ENCODE peak calls at places on chromosome 12, in six cellular contexts. One of them, this sample, is unnamed.

GRCh38 chr12:51675062-51675803 is 84.2 kb downstream of the SCN8A start:
- DNase-seq in IMR-90: no peak
- DNase-seq in MCF 10A: no peak
- DNase-seq in OCI-LY7: no peak
- DNase-seq in GM20000: no peak
- DNase-seq in foreskin fibroblast: no peak
- DNase-seq in this sample: no peak

GRCh38 chr12:68048648-68049297 is 59.5 kb downstream of the IFNG-AS1 start:
- DNase-seq in OCI-LY7: no peak
- DNase-seq in foreskin fibroblast: no peak
- DNase-seq in GM20000: no peak
- DNase-seq in IMR-90: no peak
- DNase-seq in MCF 10A: no peak
- DNase-seq in this sample: no peak

GRCh38 chr12:98399532-98399931 is 115.9 kb upstream of the TMPO start:
- DNase-seq in IMR-90: peak
- DNase-seq in foreskin fibroblast: peak
- DNase-seq in OCI-LY7: peak
- DNase-seq in MCF 10A: peak
- DNase-seq in GM20000: peak
- DNase-seq in this sample: no peak

GRCh38 chr12:116299064-116299463 is 21.6 kb upstream of the MED13L start:
- DNase-seq in GM20000: no peak
- DNase-seq in IMR-90: no peak
- DNase-seq in foreskin fibroblast: no peak
- DNase-seq in OCI-LY7: no peak
- DNase-seq in MCF 10A: no peak
- DNase-seq in this sample: no peak

GRCh38 chr12:88026196-88026595 is 3.0 kb downstream of the C12orf50 start:
- DNase-seq in IMR-90: no peak
- DNase-seq in foreskin fibroblast: no peak
- DNase-seq in OCI-LY7: no peak
- DNase-seq in GM20000: no peak
- DNase-seq in MCF 10A: no peak
- DNase-seq in this sample: no peak

GRCh38 chr12:116492703-116493324 is 66.4 kb upstream of the MAP1LC3B2 start:
- DNase-seq in MCF 10A: peak
- DNase-seq in foreskin fibroblast: peak
- DNase-seq in GM20000: no peak
- DNase-seq in OCI-LY7: no peak
- DNase-seq in IMR-90: peak
- DNase-seq in this sample: no peak

GRCh38 chr12:884746-885414 is 64.6 kb downstream of the RAD52 start:
- DNase-seq in IMR-90: no peak
- DNase-seq in OCI-LY7: no peak
- DNase-seq in foreskin fibroblast: no peak
- DNase-seq in GM20000: no peak
- DNase-seq in MCF 10A: no peak
- DNase-seq in this sample: no peak

GRCh38 chr12:24045816-24046257 is 96.4 kb upstream of the SOX5 start:
- DNase-seq in MCF 10A: peak
- DNase-seq in OCI-LY7: no peak
- DNase-seq in foreskin fibroblast: peak
- DNase-seq in GM20000: no peak
- DNase-seq in IMR-90: peak
- DNase-seq in this sample: no peak

GRCh38 chr12:129903956-129904769 is at the start of gene TMEM132D:
- DNase-seq in IMR-90: no peak
- DNase-seq in GM20000: no peak
- DNase-seq in MCF 10A: no peak
- DNase-seq in OCI-LY7: no peak
- DNase-seq in foreskin fibroblast: no peak
- DNase-seq in this sample: no peak

GRCh38 chr12:103181366-103182152 is 224.1 kb downstream of the ASCL1 start:
- DNase-seq in OCI-LY7: no peak
- DNase-seq in GM20000: peak
- DNase-seq in IMR-90: no peak
- DNase-seq in foreskin fibroblast: no peak
- DNase-seq in MCF 10A: no peak
- DNase-seq in this sample: no peak

GRCh38 chr12:6330999-6331714 is 10.7 kb downstream of the TNFRSF1A start:
- DNase-seq in foreskin fibroblast: no peak
- DNase-seq in GM20000: no peak
- DNase-seq in MCF 10A: no peak
- DNase-seq in OCI-LY7: no peak
- DNase-seq in IMR-90: no peak
- DNase-seq in this sample: no peak

GRCh38 chr12:128644664-128645296 is 179.0 kb downstream of the SLC15A4 start:
- DNase-seq in GM20000: peak
- DNase-seq in foreskin fibroblast: no peak
- DNase-seq in OCI-LY7: peak
- DNase-seq in IMR-90: no peak
- DNase-seq in MCF 10A: peak
- DNase-seq in this sample: peak

GRCh38 chr12:47789141-47789540 is 16.1 kb downstream of the SLC48A1 start:
- DNase-seq in OCI-LY7: no peak
- DNase-seq in foreskin fibroblast: no peak
- DNase-seq in IMR-90: no peak
- DNase-seq in MCF 10A: no peak
- DNase-seq in GM20000: no peak
- DNase-seq in this sample: no peak

GRCh38 chr12:75850751-75851462 is 180.7 kb downstream of the PHLDA1 start:
- DNase-seq in IMR-90: peak
- DNase-seq in GM20000: no peak
- DNase-seq in foreskin fibroblast: peak
- DNase-seq in OCI-LY7: no peak
- DNase-seq in MCF 10A: peak
- DNase-seq in this sample: no peak

GRCh38 chr12:24494401-24494800 is 454.5 kb downstream of the BCAT1 start:
- DNase-seq in OCI-LY7: no peak
- DNase-seq in MCF 10A: no peak
- DNase-seq in GM20000: no peak
- DNase-seq in IMR-90: peak
- DNase-seq in foreskin fibroblast: no peak
- DNase-seq in this sample: no peak

GRCh38 chr12:62785941-62786559 is 148.9 kb downstream of the PPM1H start:
- DNase-seq in IMR-90: peak
- DNase-seq in OCI-LY7: no peak
- DNase-seq in foreskin fibroblast: peak
- DNase-seq in GM20000: no peak
- DNase-seq in MCF 10A: peak
- DNase-seq in this sample: no peak

GRCh38 chr12:52946797-52947547 is 1.9 kb upstream of the KRT18 start:
- DNase-seq in OCI-LY7: no peak
- DNase-seq in GM20000: no peak
- DNase-seq in IMR-90: no peak
- DNase-seq in MCF 10A: no peak
- DNase-seq in foreskin fibroblast: no peak
- DNase-seq in this sample: no peak

GRCh38 chr12:31634620-31635019 is 24.9 kb upstream of the ETFBKMT start:
- DNase-seq in MCF 10A: no peak
- DNase-seq in foreskin fibroblast: no peak
- DNase-seq in IMR-90: no peak
- DNase-seq in GM20000: no peak
- DNase-seq in OCI-LY7: no peak
- DNase-seq in this sample: no peak

GRCh38 chr12:117907108-117907689 is 61.6 kb downstream of the KSR2 start:
- DNase-seq in OCI-LY7: no peak
- DNase-seq in IMR-90: no peak
- DNase-seq in GM20000: no peak
- DNase-seq in MCF 10A: no peak
- DNase-seq in foreskin fibroblast: no peak
- DNase-seq in this sample: no peak

GRCh38 chr12:97573901-97574300 is 111.3 kb downstream of the RMST start:
- DNase-seq in OCI-LY7: no peak
- DNase-seq in foreskin fibroblast: no peak
- DNase-seq in IMR-90: no peak
- DNase-seq in GM20000: no peak
- DNase-seq in MCF 10A: no peak
- DNase-seq in this sample: no peak

GRCh38 chr12:116637589-116638165 is 78.5 kb downstream of the MAP1LC3B2 start:
- DNase-seq in MCF 10A: no peak
- DNase-seq in OCI-LY7: no peak
- DNase-seq in GM20000: no peak
- DNase-seq in foreskin fibroblast: no peak
- DNase-seq in IMR-90: no peak
- DNase-seq in this sample: no peak

GRCh38 chr12:130337476-130338303 is at the start of gene PIWIL1:
- DNase-seq in MCF 10A: no peak
- DNase-seq in GM20000: no peak
- DNase-seq in OCI-LY7: no peak
- DNase-seq in IMR-90: no peak
- DNase-seq in foreskin fibroblast: no peak
- DNase-seq in this sample: no peak

GRCh38 chr12:857611-858010 is 91.9 kb downstream of the RAD52 start:
- DNase-seq in foreskin fibroblast: peak
- DNase-seq in OCI-LY7: no peak
- DNase-seq in GM20000: no peak
- DNase-seq in IMR-90: peak
- DNase-seq in MCF 10A: peak
- DNase-seq in this sample: no peak

GRCh38 chr12:116719661-116720060 is 18.2 kb downstream of the SPRING1 start:
- DNase-seq in GM20000: no peak
- DNase-seq in IMR-90: no peak
- DNase-seq in OCI-LY7: no peak
- DNase-seq in foreskin fibroblast: no peak
- DNase-seq in MCF 10A: no peak
- DNase-seq in this sample: no peak

DNA sequence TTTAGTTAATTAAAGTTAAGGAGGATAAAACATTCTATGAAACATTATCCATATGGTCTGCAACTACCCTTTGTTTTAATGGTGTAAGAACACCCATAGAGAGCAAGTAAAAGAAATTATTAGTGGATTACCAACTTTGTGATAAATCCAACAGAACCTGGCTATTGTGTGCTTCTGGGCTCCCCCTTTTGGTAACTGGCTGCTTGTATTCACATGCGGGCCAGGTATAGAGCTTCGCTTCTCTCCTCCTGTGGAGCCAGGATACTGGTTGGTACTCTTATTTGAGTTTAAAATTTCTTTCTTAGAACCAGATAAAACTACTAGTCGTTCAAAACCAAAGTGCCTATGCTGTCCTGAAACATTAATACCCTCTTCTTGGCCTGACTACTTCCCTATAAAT is 81.0 kb downstream of the PTPRR start:
- DNase-seq in foreskin fibroblast: no peak
- DNase-seq in MCF 10A: no peak
- DNase-seq in OCI-LY7: no peak
- DNase-seq in IMR-90: no peak
- DNase-seq in GM20000: no peak
- DNase-seq in this sample: no peak
- TF ChIP-seq CTCF in foreskin fibroblast: no peak
- TF ChIP-seq CTCF in MCF 10A: no peak
- TF ChIP-seq CTCF in OCI-LY7: no peak
- TF ChIP-seq CTCF in IMR-90: no peak
- TF ChIP-seq CTCF in GM20000: no peak
- TF ChIP-seq CTCF in this sample: no peak

GRCh38 chr12:113310489-113310888 is 24.4 kb downstream of the SLC8B1 start:
- DNase-seq in IMR-90: no peak
- DNase-seq in MCF 10A: peak
- DNase-seq in foreskin fibroblast: no peak
- DNase-seq in GM20000: no peak
- DNase-seq in OCI-LY7: peak
- DNase-seq in this sample: no peak
- TF ChIP-seq CTCF in IMR-90: peak
- TF ChIP-seq CTCF in MCF 10A: peak
- TF ChIP-seq CTCF in foreskin fibroblast: no peak
- TF ChIP-seq CTCF in GM20000: no peak
- TF ChIP-seq CTCF in OCI-LY7: peak
- TF ChIP-seq CTCF in this sample: no peak

GRCh38 chr12:123063535-123063934 is 83.1 kb downstream of the ARL6IP4 start:
- DNase-seq in IMR-90: peak
- DNase-seq in OCI-LY7: peak
- DNase-seq in GM20000: no peak
- DNase-seq in foreskin fibroblast: no peak
- DNase-seq in MCF 10A: peak
- DNase-seq in this sample: no peak
- TF ChIP-seq CTCF in IMR-90: peak
- TF ChIP-seq CTCF in OCI-LY7: peak
- TF ChIP-seq CTCF in GM20000: no peak
- TF ChIP-seq CTCF in foreskin fibroblast: peak
- TF ChIP-seq CTCF in MCF 10A: peak
- TF ChIP-seq CTCF in this sample: no peak

GRCh38 chr12:2812290-2813213 is at the start of gene ITFG2:
- DNase-seq in IMR-90: peak
- DNase-seq in foreskin fibroblast: peak
- DNase-seq in MCF 10A: peak
- DNase-seq in OCI-LY7: peak
- DNase-seq in GM20000: peak
- DNase-seq in this sample: peak
- TF ChIP-seq CTCF in IMR-90: no peak
- TF ChIP-seq CTCF in foreskin fibroblast: no peak
- TF ChIP-seq CTCF in MCF 10A: no peak
- TF ChIP-seq CTCF in OCI-LY7: no peak
- TF ChIP-seq CTCF in GM20000: no peak
- TF ChIP-seq CTCF in this sample: no peak

DNA sequence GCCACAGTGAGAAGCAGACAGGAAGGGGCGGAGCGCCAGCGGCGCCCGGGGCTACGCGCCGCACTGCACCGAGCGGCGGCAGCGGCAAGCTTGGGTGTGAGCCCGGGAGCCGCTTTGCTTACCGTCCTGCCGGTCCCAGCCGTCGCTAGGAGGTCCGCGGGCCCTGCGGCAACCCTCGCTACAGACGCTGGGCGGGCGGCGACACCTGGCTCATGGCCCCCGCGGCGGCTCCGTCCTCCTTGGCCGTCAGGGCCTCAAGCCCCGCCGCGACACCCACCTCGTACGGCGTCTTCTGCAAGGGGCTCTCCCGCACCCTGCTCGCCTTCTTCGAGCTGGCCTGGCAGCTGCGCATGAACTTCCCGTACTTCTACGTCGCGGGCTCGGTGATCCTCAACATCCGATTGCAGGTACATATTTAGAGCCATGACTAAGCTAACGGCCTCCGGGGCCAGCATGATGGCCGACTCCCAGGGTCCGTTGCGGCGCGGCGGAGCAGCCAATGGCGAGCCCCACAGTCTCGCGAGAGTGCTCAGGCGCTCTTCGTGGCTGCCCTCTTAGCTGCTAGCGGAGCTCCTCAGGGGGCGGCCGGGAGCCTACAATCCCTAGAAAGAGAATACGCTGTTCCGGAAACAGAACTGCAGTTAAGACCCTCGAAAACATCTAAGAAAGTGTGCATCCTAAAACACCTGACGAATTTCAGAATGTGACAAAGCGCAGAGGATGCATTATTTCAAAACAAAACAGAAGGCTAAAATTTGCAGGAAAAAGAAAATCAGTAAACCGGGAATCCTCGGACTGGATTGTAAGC is at the start of gene SMIM10L1:
- DNase-seq in foreskin fibroblast: peak
- DNase-seq in IMR-90: peak
- DNase-seq in OCI-LY7: peak
- DNase-seq in MCF 10A: peak
- DNase-seq in GM20000: peak
- DNase-seq in this sample: peak
- TF ChIP-seq CTCF in foreskin fibroblast: no peak
- TF ChIP-seq CTCF in IMR-90: peak
- TF ChIP-seq CTCF in OCI-LY7: no peak
- TF ChIP-seq CTCF in MCF 10A: no peak
- TF ChIP-seq CTCF in GM20000: no peak
- TF ChIP-seq CTCF in this sample: no peak

This sample was measured in activated B cell treated with CpG ODN at 0.5 μM for 24 hours.